ENCODE peak calls at places on chromosomes 16 and 17, in seven cellular contexts. Y is fibroblast of lung; Q is Calu3; A is left ventricle myocardium superior; O is esophagus muscularis mucosa; D is effector memory CD8-positive, alpha-beta T cell; C is RPMI8226. H is an unnamed sample.

GRCh38 chr17:46974086-46974485 is 5.0 kb downstream of the RPRML start:
- DNase-seq in Y (no peak), Q (no peak), A (no peak), O (no peak), D (no peak), C (no peak), H (no peak)

GRCh38 chr16:55526448-55526847 is 17.6 kb downstream of the LPCAT2 start:
- DNase-seq in Y (no peak), Q (no peak), A (no peak), O (no peak), D (no peak), C (no peak), H (no peak)

GRCh38 chr17:81553616-81554181 is 1.5 kb upstream of the FAAP100 start:
- DNase-seq in Y (peak; percentile 94), Q (peak; percentile 33), A (peak; percentile 41), O (no peak), D (no peak), C (no peak), H (peak; percentile 69)

GRCh38 chr17:70295732-70296131 is 126.4 kb downstream of the KCNJ2 start:
- DNase-seq in Y (no peak), Q (no peak), A (no peak), O (no peak), D (no peak), C (no peak), H (no peak)

GRCh38 chr16:85564277-85565051 is 48.7 kb upstream of the GSE1 start:
- DNase-seq in Y (no peak), Q (peak; percentile 75), A (no peak), O (no peak), D (no peak), C (peak; percentile 75), H (no peak)

GRCh38 chr16:12532871-12533610 is 270.6 kb downstream of the CPPED1 start:
- DNase-seq in Y (no peak), Q (no peak), A (peak; percentile 33), O (no peak), D (no peak), C (no peak), H (no peak)

GRCh38 chr16:61900482-61900881 is 135.8 kb downstream of the CDH8 start:
- DNase-seq in Y (no peak), Q (no peak), A (no peak), O (no peak), D (no peak), C (no peak), H (no peak)

GRCh38 chr17:68290268-68290954 is 516 bp downstream of the SLC16A6 start:
- DNase-seq in Y (no peak), Q (peak; percentile 24), A (peak; percentile 54), O (no peak), D (peak; percentile 68), C (peak; percentile 62), H (peak; percentile 36)

GRCh38 chr16:72809446-72809845 is 238.5 kb downstream of the ZFHX3 start:
- DNase-seq in Y (no peak), Q (no peak), A (no peak), O (no peak), D (no peak), C (no peak), H (peak; percentile 68)

GRCh38 chr17:1071103-1071825 is 74.3 kb downstream of the TIMM22 start:
- DNase-seq in Y (no peak), Q (no peak), A (peak; percentile 19), O (no peak), D (no peak), C (no peak), H (no peak)

GRCh38 chr16:67298277-67298676 is 18.9 kb downstream of the PLEKHG4 start:
- DNase-seq in Y (no peak), Q (no peak), A (no peak), O (no peak), D (no peak), C (no peak), H (no peak)

GRCh38 chr17:31491794-31492171 is 100.3 kb downstream of the RAB11FIP4 start:
- DNase-seq in Y (no peak), Q (no peak), A (no peak), O (no peak), D (no peak), C (no peak), H (no peak)

GRCh38 chr17:43530303-43531081 is 15.6 kb downstream of the ETV4 start:
- DNase-seq in Y (peak; percentile 93), Q (no peak), A (peak; percentile 74), O (no peak), D (no peak), C (no peak), H (peak; percentile 94)

GRCh38 chr17:31413081-31413799 is 21.8 kb downstream of the RAB11FIP4 start:
- DNase-seq in Y (no peak), Q (no peak), A (no peak), O (no peak), D (no peak), C (no peak), H (no peak)

GRCh38 chr16:10067406-10067805 is 114.8 kb downstream of the GRIN2A start:
- DNase-seq in Y (no peak), Q (no peak), A (no peak), O (no peak), D (no peak), C (no peak), H (no peak)

GRCh38 chr16:4935231-4935855 is 1.6 kb downstream of the PPL start:
- DNase-seq in Y (peak; percentile 92), Q (peak; percentile 49), A (peak; percentile 92), O (peak; percentile 96), D (no peak), C (no peak), H (no peak)

GRCh38 chr16:47018223-47018891 is 44.9 kb upstream of the DNAJA2 start:
- DNase-seq in Y (no peak), Q (peak; percentile 72), A (no peak), O (no peak), D (peak; percentile 30), C (peak; percentile 87), H (peak; percentile 7)

GRCh38 chr16:2480948-2481347 is 6.0 kb downstream of the TBC1D24 start:
- DNase-seq in Y (no peak), Q (no peak), A (no peak), O (no peak), D (no peak), C (no peak), H (no peak)

GRCh38 chr16:1941924-1942809 is 832 bp downstream of the MSRB1 start:
- DNase-seq in Y (no peak), Q (peak; percentile 27), A (peak; percentile 44), O (no peak), D (no peak), C (peak; percentile 81), H (peak; percentile 59)

GRCh38 chr16:73071131-73071940 is 23.4 kb upstream of the ZFHX3 start:
- DNase-seq in Y (peak; percentile 49), Q (peak; percentile 56), A (peak; percentile 70), O (no peak), D (no peak), C (no peak), H (peak; percentile 80)

GRCh38 chr16:87681990-87682570 is 79.8 kb downstream of the JPH3 start:
- DNase-seq in Y (peak; percentile 68), Q (peak; percentile 56), A (no peak), O (no peak), D (no peak), C (peak; percentile 23), H (no peak)

GRCh38 chr16:23959801-23960072 is 124.0 kb downstream of the PRKCB start:
- DNase-seq in Y (no peak), Q (no peak), A (no peak), O (no peak), D (no peak), C (no peak), H (no peak)

GRCh38 chr17:48486557-48486956 is 44.3 kb downstream of the HOXB1 start:
- DNase-seq in Y (peak; percentile 97), Q (peak; percentile 81), A (no peak), O (no peak), D (no peak), C (no peak), H (peak; percentile 81)

GRCh38 chr16:85419503-85420408 is 193.4 kb upstream of the GSE1 start:
- DNase-seq in Y (no peak), Q (no peak), A (peak; percentile 8), O (no peak), D (no peak), C (no peak), H (peak; percentile 73)

GRCh38 chr16:919658-920631 is 50.8 kb downstream of the LMF1 start:
- DNase-seq in Y (peak; percentile 33), Q (no peak), A (peak; percentile 63), O (no peak), D (no peak), C (no peak), H (no peak)

GRCh38 chr17:75561927-75562603 is 25.5 kb upstream of the MYO15B start:
- DNase-seq in Y (no peak), Q (no peak), A (no peak), O (no peak), D (no peak), C (no peak), H (no peak)

GRCh38 chr17:82948081-82948511 is 108.3 kb upstream of the ZNF750 start:
- DNase-seq in Y (no peak), Q (no peak), A (no peak), O (no peak), D (no peak), C (no peak), H (no peak)

GRCh38 chr16:85123891-85124635 is 11.8 kb upstream of the CIBAR2 start:
- DNase-seq in Y (peak; percentile 87), Q (no peak), A (peak; percentile 76), O (no peak), D (no peak), C (peak; percentile 15), H (no peak)

GRCh38 chr17:38702900-38703741 is 2.0 kb upstream of the MLLT6 start:
- DNase-seq in Y (no peak), Q (peak; percentile 56), A (peak; percentile 52), O (no peak), D (no peak), C (peak; percentile 52), H (peak; percentile 31)

GRCh38 chr17:59527931-59528330 is 37.5 kb upstream of the DHX40 start:
- DNase-seq in Y (no peak), Q (no peak), A (no peak), O (no peak), D (no peak), C (no peak), H (no peak)

GRCh38 chr17:5226940-5227878 is 7.5 kb downstream of the SCIMP start:
- DNase-seq in Y (no peak), Q (no peak), A (no peak), O (no peak), D (peak; percentile 30), C (no peak), H (no peak)